ENCODE peak calls at places on chromosomes 4 and X, in nine cellular contexts. N is T-helper 2 cell treated with Interferon-gamma antibody and Interleukin-4, amounts not matched to agents 5 μg/mL and 100 μg/mL, for 36 hours; C is naive B cell; K is NCI-H2029; X is psoas muscle; E is suprapubic skin; H is kidney; U is T-cell; V is NCI-H2171 treated with DMSO at 0.1 percent for 48 hours. S is an unnamed sample.

GRCh38 chrX:11273544-11273943 is 19.7 kb upstream of the AMELX start:
- DNase-seq in N (no peak), K (no peak), V (no peak), X (no peak), C (no peak), H (no peak), U (no peak), E (no peak), S (peak)

GRCh38 chr4:118180776-118181175 is 146.5 kb downstream of the NDST3 start:
- DNase-seq in C (no peak), K (no peak), U (no peak), V (no peak), E (no peak), X (no peak), N (no peak), H (no peak), S (no peak)

GRCh38 chr4:528296-528695 is 29.3 kb downstream of the PIGG start:
- DNase-seq in V (no peak), C (no peak), H (no peak), U (no peak), K (no peak), N (no peak), E (no peak), X (no peak), S (no peak)

GRCh38 chr4:140816806-140817205 is 60.6 kb upstream of the TBC1D9 start:
- DNase-seq in C (no peak), X (no peak), E (no peak), H (no peak), U (no peak), K (no peak), N (no peak), V (no peak), S (no peak)

GRCh38 chr4:7588002-7588401 is 153.3 kb upstream of the PSAPL1 start:
- DNase-seq in K (no peak), V (no peak), N (no peak), E (no peak), U (no peak), C (no peak), H (no peak), X (no peak), S (no peak)

GRCh38 chr4:157012781-157013180 is 41.2 kb upstream of the PDGFC start:
- DNase-seq in H (no peak), V (no peak), E (no peak), X (no peak), U (no peak), K (no peak), C (no peak), N (no peak), S (no peak)

GRCh38 chrX:129653985-129654651 is 638 bp downstream of the APLN start:
- DNase-seq in V (no peak), E (no peak), N (no peak), K (peak), X (no peak), U (no peak), H (peak), C (no peak), S (no peak)

GRCh38 chr4:95522682-95523410 is 25.9 kb downstream of the UNC5C start:
- DNase-seq in K (no peak), E (no peak), U (no peak), V (no peak), H (no peak), X (no peak), N (no peak), C (no peak), S (no peak)

GRCh38 chr4:89640620-89641366 is 196.2 kb downstream of the SNCA start:
- DNase-seq in X (no peak), N (no peak), K (no peak), V (no peak), C (no peak), E (no peak), H (peak), U (no peak), S (no peak)

GRCh38 chrX:44343412-44343942 is at the start of gene EFHC2:
- DNase-seq in X (peak), K (no peak), V (no peak), E (peak), C (peak), U (peak), N (no peak), H (peak), S (no peak)

GRCh38 chrX:52995974-52996304 is 37.6 kb upstream of the FAM156A start:
- DNase-seq in E (no peak), K (no peak), H (no peak), C (no peak), X (no peak), V (no peak), U (no peak), N (no peak), S (no peak)

GRCh38 chr4:47218631-47219030 is 187.3 kb downstream of the GABRB1 start:
- DNase-seq in E (no peak), X (no peak), C (no peak), V (no peak), H (no peak), U (no peak), N (no peak), K (no peak), S (no peak)

GRCh38 chrX:13177921-13178320 is 133.5 kb upstream of the FAM9C start:
- DNase-seq in V (no peak), U (no peak), X (no peak), K (no peak), E (no peak), C (no peak), H (no peak), N (no peak), S (no peak)

GRCh38 chr4:153228512-153229145 is 24.4 kb downstream of the TRIM2 start:
- DNase-seq in U (no peak), K (no peak), H (no peak), E (no peak), V (no peak), X (no peak), C (no peak), N (no peak), S (no peak)

GRCh38 chr4:80587861-80588385 is 252.4 kb downstream of the CFAP299 start:
- DNase-seq in K (no peak), U (no peak), X (no peak), C (no peak), V (peak), E (no peak), H (no peak), N (no peak), S (no peak)

S was measured in GM04504.